ENCODE peak calls at places on chromosome 12, in ten cellular contexts. M is trophoblast cell, D is H9, B is mammary epithelial cell, F is HCT116, U is H1, P is DND-41, N is HepG2, V is K562, W is Karpas-422. E is an unnamed sample. For H3K79me2, the result is how much of the 10 kb centered on the place peaks cover.

GRCh38 chr12:1350055-1350933 is 244.1 kb downstream of the FBXL14 start:
- DNase-seq in P (no peak), W (no peak), N (no peak), B (peak), U (no peak), V (no peak), D (no peak), M (no peak), F (no peak), E (peak)

GRCh38 chr12:2412305-2412643 is 359.5 kb downstream of the CACNA1C start:
- DNase-seq in U (no peak), B (no peak), F (no peak), N (no peak), V (peak), P (no peak), W (no peak), M (no peak), D (no peak), E (no peak)

GRCh38 chr12:88726806-88727722 is 146.8 kb upstream of the KITLG start:
- DNase-seq in P (no peak), W (no peak), D (no peak), B (peak), N (no peak), V (no peak), M (no peak), U (no peak), F (no peak), E (no peak)

GRCh38 chr12:126353604-126354003 is 1288.4 kb downstream of the AACS start:
- DNase-seq in P (no peak), V (no peak), F (no peak), N (no peak), W (no peak), M (no peak), U (no peak), D (no peak), B (peak), E (no peak)

GRCh38 chr12:49507139-49507538 is 31.7 kb upstream of the KCNH3 start:
- DNase-seq in N (no peak), F (peak), D (no peak), M (no peak), W (no peak), B (peak), P (no peak), V (no peak), U (no peak), E (no peak)

GRCh38 chr12:7609480-7609879 is 56.2 kb downstream of the APOBEC1 start:
- DNase-seq in B (peak), V (no peak), D (no peak), U (no peak), N (no peak), F (no peak), P (no peak), M (no peak), W (no peak), E (no peak)

GRCh38 chr12:94182971-94183701 is 34.8 kb downstream of the PLXNC1 start:
- DNase-seq in U (no peak), W (no peak), V (no peak), N (peak), F (no peak), P (no peak), B (no peak), D (no peak), M (no peak), E (no peak)

GRCh38 chr12:96452271-96452922 is 37.0 kb upstream of the CFAP54 start:
- DNase-seq in N (no peak), P (no peak), B (no peak), D (no peak), W (no peak), F (no peak), U (no peak), M (no peak), V (no peak), E (no peak)

GRCh38 chr12:12975322-12976077 is 23.5 kb upstream of the GPRC5D start:
- DNase-seq in N (peak), F (peak), V (peak), U (no peak), W (peak), B (peak), M (no peak), D (peak), P (no peak), E (no peak)

GRCh38 chr12:91043408-91043807 is 14.4 kb downstream of the KERA start:
- DNase-seq in F (no peak), P (no peak), M (no peak), D (no peak), B (no peak), N (no peak), V (no peak), U (no peak), W (no peak), E (no peak)

GRCh38 chr12:106976668-106977067 is 10.3 kb downstream of the MTERF2 start:
- DNase-seq in B (no peak), V (no peak), U (no peak), N (no peak), D (no peak), M (no peak), W (no peak), F (no peak), P (no peak), E (no peak)

GRCh38 chr12:120397827-120398563 is 29.0 kb upstream of the MSI1 start:
- DNase-seq in V (no peak), F (no peak), M (no peak), W (no peak), N (no peak), B (no peak), U (no peak), D (peak), P (no peak), E (no peak)

GRCh38 chr12:9969673-9970072 is 1.5 kb upstream of the CLEC12A start:
- DNase-seq in P (no peak), F (no peak), V (no peak), M (no peak), D (no peak), W (no peak), B (no peak), N (no peak), U (no peak), E (no peak)

GRCh38 chr12:21476949-21477348 is 24.5 kb downstream of the RECQL start:
- DNase-seq in U (no peak), B (peak), D (no peak), N (no peak), W (no peak), V (no peak), M (no peak), P (no peak), F (no peak), E (no peak)

GRCh38 chr12:131831021-131831571 is 2.9 kb downstream of the MMP17 start:
- DNase-seq in D (no peak), P (peak), F (no peak), U (no peak), B (peak), W (no peak), N (no peak), V (no peak), M (no peak), E (no peak)

GRCh38 chr12:111453071-111453989 is 47.6 kb downstream of the SH2B3 start:
- DNase-seq in B (no peak), P (no peak), V (no peak), M (no peak), N (no peak), D (no peak), F (no peak), W (no peak), U (no peak), E (no peak)

GRCh38 chr12:121637231-121637914 is 11.0 kb downstream of the ORAI1 start:
- DNase-seq in B (no peak), N (no peak), F (no peak), P (peak), D (peak), V (no peak), U (no peak), M (no peak), W (peak), E (no peak)
- H3K9ac ChIP-seq in B (no peak), N (no peak), F (no peak), P (no peak), D (no peak), V (no peak), U (no peak), M (no peak), W (peak), E (no peak)

DNA sequence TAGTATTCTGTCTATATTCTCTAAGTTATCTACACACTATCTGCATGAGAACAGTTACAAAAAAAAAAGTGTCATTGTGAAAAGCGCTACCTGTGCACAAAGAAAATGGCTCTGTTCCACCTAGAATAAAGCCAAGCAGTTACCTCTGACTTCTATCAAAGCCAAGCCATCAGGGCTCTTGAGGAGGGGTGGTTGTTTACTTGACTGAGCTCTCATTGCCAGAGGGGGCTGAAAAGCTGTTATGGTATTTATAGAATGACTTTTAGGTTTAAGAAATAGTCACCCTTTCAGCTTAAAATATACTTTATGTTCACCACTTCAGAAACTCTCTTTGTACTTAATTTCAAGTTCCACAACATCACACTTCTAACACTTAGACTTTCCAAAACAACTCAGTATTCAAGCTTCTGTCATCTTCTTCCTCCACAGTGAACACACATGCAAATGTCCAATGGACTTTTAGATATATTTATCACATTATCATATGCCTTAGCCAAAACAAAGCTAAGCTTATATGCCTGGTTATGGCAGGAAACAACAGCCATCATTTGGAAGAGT is 7.5 kb downstream of the ITPR2 start:
- DNase-seq in V (no peak), N (no peak), M (no peak), P (no peak), F (no peak), U (no peak), B (no peak), D (no peak), W (no peak), E (no peak)
- H3K79me2 ChIP-seq in V (under half), N (half or more), M (under half), P (half or more), F (under half), U (under half), B (half or more), D (under half), W (half or more), E (under half)

GRCh38 chr12:56637621-56638020 is 7.5 kb upstream of the BAZ2A start:
- DNase-seq in F (no peak), M (no peak), U (no peak), N (no peak), D (no peak), B (no peak), P (no peak), W (no peak), V (no peak), E (no peak)
- H3K9ac ChIP-seq in F (peak), M (no peak), U (no peak), N (peak), D (no peak), B (no peak), P (no peak), W (no peak), V (no peak), E (no peak)

DNA sequence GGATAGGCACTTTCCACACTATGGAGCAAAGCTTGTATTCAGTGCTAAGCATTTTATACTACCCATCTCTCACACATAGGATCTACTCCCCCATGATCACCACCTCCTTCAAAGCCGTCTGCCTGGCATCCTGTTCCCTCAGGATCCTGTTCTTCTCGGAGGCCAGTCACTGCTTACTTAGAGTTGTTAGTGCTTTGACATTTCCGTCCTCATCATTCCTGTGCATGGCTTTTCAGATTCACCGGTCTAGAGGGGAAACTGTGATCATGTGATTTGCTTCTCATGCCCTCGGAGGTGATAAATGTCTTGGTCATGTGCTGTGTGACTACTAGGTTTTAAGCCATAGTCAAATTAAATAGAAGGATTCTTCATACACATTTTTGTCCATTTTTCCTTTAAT is 53.1 kb downstream of the BMAL2 start:
- DNase-seq in W (no peak), N (no peak), U (no peak), D (no peak), F (no peak), P (no peak), V (no peak), B (no peak), M (no peak), E (no peak)
- H3K79me2 ChIP-seq in W (under half), N (under half), U (under half), D (under half), F (under half), P (under half), V (under half), B (under half), M (under half), E (under half)

GRCh38 chr12:31369712-31370521 is 44.0 kb upstream of the SINHCAF start:
- DNase-seq in F (no peak), M (peak), W (no peak), U (no peak), V (no peak), N (peak), B (no peak), P (no peak), D (peak), E (no peak)
- H3K9ac ChIP-seq in F (no peak), M (no peak), W (no peak), U (peak), V (no peak), N (peak), B (no peak), P (no peak), D (peak), E (peak)